ENCODE peak calls at places on chromosome 1, in four cellular contexts. N is T-helper 2 cell, Z is GM13976, G is A172. I is an unnamed sample.

GRCh38 chr1:90714521-90714951 is 2.6 kb downstream of the BARHL2 start:
- DNase-seq in Z (peak), G (no peak), N (no peak), I (no peak)

GRCh38 chr1:244164563-244164890 is 113.4 kb downstream of the ZBTB18 start:
- DNase-seq in N (no peak), G (no peak), Z (no peak), I (no peak)

GRCh38 chr1:26602378-26602959 is 72.9 kb downstream of the RPS6KA1 start:
- DNase-seq in Z (peak), G (peak), N (no peak), I (peak)

GRCh38 chr1:8496473-8496872 is 178.6 kb downstream of the SLC45A1 start:
- DNase-seq in Z (no peak), G (no peak), N (no peak), I (no peak)

GRCh38 chr1:212514056-212514614 is 81.4 kb downstream of the NENF start:
- DNase-seq in G (peak), N (no peak), Z (peak), I (no peak)

GRCh38 chr1:234921266-234922062 is 207.2 kb downstream of the TOMM20 start:
- DNase-seq in Z (no peak), G (no peak), N (no peak), I (no peak)

GRCh38 chr1:48341221-48341620 is 118.7 kb downstream of the SLC5A9 start:
- DNase-seq in G (peak), Z (no peak), N (no peak), I (no peak)

GRCh38 chr1:109040627-109041613 is 982 bp downstream of the WDR47 start:
- DNase-seq in G (no peak), Z (peak), N (peak), I (no peak)

GRCh38 chr1:65799601-65800000 is 6.9 kb downstream of the PDE4B start:
- DNase-seq in N (no peak), Z (no peak), G (no peak), I (no peak)

GRCh38 chr1:66624412-66625060 is 90.6 kb downstream of the SGIP1 start:
- DNase-seq in Z (no peak), G (peak), N (no peak), I (no peak)

GRCh38 chr1:228151526-228151925 is 1.8 kb downstream of the GJC2 start:
- DNase-seq in Z (no peak), G (no peak), N (no peak), I (no peak)

GRCh38 chr1:221166559-221167318 is 287.5 kb downstream of the HLX start:
- DNase-seq in N (no peak), G (no peak), Z (peak), I (no peak)

GRCh38 chr1:207049974-207050391 is 1.0 kb downstream of the YOD1 start:
- DNase-seq in N (no peak), G (peak), Z (peak), I (peak)

GRCh38 chr1:196295766-196296165 is 312.5 kb downstream of the KCNT2 start:
- DNase-seq in G (no peak), N (no peak), Z (no peak), I (no peak)

GRCh38 chr1:97170296-97170695 is 448.7 kb downstream of the PTBP2 start:
- DNase-seq in Z (no peak), N (no peak), G (no peak), I (no peak)

GRCh38 chr1:87963566-87963965 is 634.9 kb downstream of the LMO4 start:
- DNase-seq in G (no peak), Z (no peak), N (no peak), I (no peak)

GRCh38 chr1:187244623-187245022 is 415.9 kb downstream of the PLA2G4A start:
- DNase-seq in N (no peak), G (peak), Z (no peak), I (no peak)

GRCh38 chr1:90778487-90778886 is 61.4 kb upstream of the BARHL2 start:
- DNase-seq in N (no peak), Z (no peak), G (no peak), I (no peak)

GRCh38 chr1:7302873-7303272 is 468.2 kb upstream of the VAMP3 start:
- DNase-seq in Z (no peak), G (no peak), N (no peak), I (no peak)

I was measured in naive thymus-derived CD4-positive, alpha-beta T cell.